ENCODE peak calls at places on chromosomes 3 and 15, in nine cellular contexts. One of them, this sample, is unnamed.

GRCh38 chr3:157073810-157074209 is 86.1 kb downstream of the CCNL1 start:
- DNase-seq in HCT116: no peak
- DNase-seq in stomach: no peak
- DNase-seq in CD8-positive, alpha-beta T cell: no peak
- DNase-seq in kidney: no peak
- DNase-seq in CD8-positive, alpha-beta memory T cell: no peak
- DNase-seq in fibroblast of lung: peak; percentile 53
- DNase-seq in neural progenitor cell: no peak
- DNase-seq in mesendoderm: peak; percentile 32
- DNase-seq in this sample: no peak

GRCh38 chr3:181699171-181699903 is 12.4 kb upstream of the SOX2 start:
- DNase-seq in neural progenitor cell: peak; percentile 78
- DNase-seq in fibroblast of lung: no peak
- DNase-seq in mesendoderm: peak; percentile 73
- DNase-seq in kidney: no peak
- DNase-seq in CD8-positive, alpha-beta T cell: no peak
- DNase-seq in CD8-positive, alpha-beta memory T cell: no peak
- DNase-seq in stomach: no peak
- DNase-seq in HCT116: no peak
- DNase-seq in this sample: no peak

GRCh38 chr3:193314161-193314560 is 64.4 kb downstream of the ATP13A5 start:
- DNase-seq in HCT116: no peak
- DNase-seq in stomach: no peak
- DNase-seq in fibroblast of lung: no peak
- DNase-seq in mesendoderm: peak; percentile 21
- DNase-seq in CD8-positive, alpha-beta T cell: no peak
- DNase-seq in neural progenitor cell: no peak
- DNase-seq in kidney: no peak
- DNase-seq in CD8-positive, alpha-beta memory T cell: no peak
- DNase-seq in this sample: no peak

GRCh38 chr3:126267169-126267975 is 87.0 kb upstream of the ALDH1L1 start:
- DNase-seq in kidney: peak; percentile 94
- DNase-seq in stomach: peak; percentile 83
- DNase-seq in mesendoderm: peak; percentile 97
- DNase-seq in fibroblast of lung: peak; percentile 93
- DNase-seq in HCT116: peak; percentile 35
- DNase-seq in CD8-positive, alpha-beta memory T cell: no peak
- DNase-seq in neural progenitor cell: peak; percentile 97
- DNase-seq in CD8-positive, alpha-beta T cell: no peak
- DNase-seq in this sample: no peak

GRCh38 chr15:38883987-38884386 is 319.4 kb upstream of the RASGRP1 start:
- DNase-seq in HCT116: no peak
- DNase-seq in CD8-positive, alpha-beta memory T cell: no peak
- DNase-seq in neural progenitor cell: no peak
- DNase-seq in stomach: no peak
- DNase-seq in mesendoderm: no peak
- DNase-seq in kidney: no peak
- DNase-seq in CD8-positive, alpha-beta T cell: no peak
- DNase-seq in fibroblast of lung: no peak
- DNase-seq in this sample: no peak

GRCh38 chr3:185724761-185725160 is 100.1 kb downstream of the IGF2BP2 start:
- DNase-seq in HCT116: no peak
- DNase-seq in kidney: no peak
- DNase-seq in stomach: no peak
- DNase-seq in mesendoderm: peak; percentile 81
- DNase-seq in neural progenitor cell: peak; percentile 38
- DNase-seq in CD8-positive, alpha-beta memory T cell: no peak
- DNase-seq in fibroblast of lung: peak; percentile 65
- DNase-seq in CD8-positive, alpha-beta T cell: no peak
- DNase-seq in this sample: no peak

GRCh38 chr15:50996641-50997040 is 88.2 kb downstream of the AP4E1 start:
- DNase-seq in HCT116: no peak
- DNase-seq in CD8-positive, alpha-beta memory T cell: no peak
- DNase-seq in mesendoderm: no peak
- DNase-seq in neural progenitor cell: no peak
- DNase-seq in CD8-positive, alpha-beta T cell: no peak
- DNase-seq in stomach: no peak
- DNase-seq in kidney: no peak
- DNase-seq in fibroblast of lung: peak; percentile 6
- DNase-seq in this sample: peak; percentile 39

GRCh38 chr3:51982352-51982837 is 940 bp upstream of the ACY1 start:
- DNase-seq in HCT116: peak; percentile 57
- DNase-seq in mesendoderm: peak; percentile 88
- DNase-seq in neural progenitor cell: peak; percentile 68
- DNase-seq in CD8-positive, alpha-beta memory T cell: no peak
- DNase-seq in CD8-positive, alpha-beta T cell: no peak
- DNase-seq in kidney: no peak
- DNase-seq in stomach: peak; percentile 66
- DNase-seq in fibroblast of lung: no peak
- DNase-seq in this sample: no peak

GRCh38 chr15:79640206-79640605 is 208.1 kb downstream of the MINAR1 start:
- DNase-seq in mesendoderm: peak; percentile 70
- DNase-seq in CD8-positive, alpha-beta memory T cell: no peak
- DNase-seq in stomach: peak; percentile 83
- DNase-seq in CD8-positive, alpha-beta T cell: no peak
- DNase-seq in HCT116: peak; percentile 26
- DNase-seq in fibroblast of lung: peak; percentile 59
- DNase-seq in neural progenitor cell: no peak
- DNase-seq in kidney: no peak
- DNase-seq in this sample: no peak

GRCh38 chr15:90161946-90162345 is 39.2 kb upstream of the SEMA4B start:
- DNase-seq in stomach: no peak
- DNase-seq in fibroblast of lung: no peak
- DNase-seq in neural progenitor cell: no peak
- DNase-seq in HCT116: no peak
- DNase-seq in CD8-positive, alpha-beta memory T cell: no peak
- DNase-seq in CD8-positive, alpha-beta T cell: no peak
- DNase-seq in mesendoderm: no peak
- DNase-seq in kidney: no peak
- DNase-seq in this sample: no peak

GRCh38 chr3:22947741-22948140 is 255.4 kb upstream of the UBE2E2 start:
- DNase-seq in CD8-positive, alpha-beta memory T cell: no peak
- DNase-seq in CD8-positive, alpha-beta T cell: no peak
- DNase-seq in mesendoderm: no peak
- DNase-seq in kidney: no peak
- DNase-seq in HCT116: no peak
- DNase-seq in fibroblast of lung: no peak
- DNase-seq in stomach: no peak
- DNase-seq in neural progenitor cell: no peak
- DNase-seq in this sample: no peak

GRCh38 chr3:137047240-137047639 is 89.5 kb downstream of the IL20RB start:
- DNase-seq in neural progenitor cell: peak; percentile 76
- DNase-seq in CD8-positive, alpha-beta T cell: no peak
- DNase-seq in kidney: no peak
- DNase-seq in stomach: no peak
- DNase-seq in mesendoderm: peak; percentile 42
- DNase-seq in fibroblast of lung: no peak
- DNase-seq in HCT116: no peak
- DNase-seq in CD8-positive, alpha-beta memory T cell: no peak
- DNase-seq in this sample: no peak

GRCh38 chr15:34336333-34336732 is 1.2 kb downstream of the SLC12A6 start:
- DNase-seq in kidney: no peak
- DNase-seq in neural progenitor cell: no peak
- DNase-seq in CD8-positive, alpha-beta T cell: no peak
- DNase-seq in CD8-positive, alpha-beta memory T cell: no peak
- DNase-seq in fibroblast of lung: no peak
- DNase-seq in stomach: no peak
- DNase-seq in mesendoderm: no peak
- DNase-seq in HCT116: no peak
- DNase-seq in this sample: no peak

GRCh38 chr3:120039642-120040610 is 54.3 kb downstream of the GSK3B start:
- DNase-seq in fibroblast of lung: no peak
- DNase-seq in kidney: no peak
- DNase-seq in HCT116: peak; percentile 3
- DNase-seq in neural progenitor cell: peak; percentile 88
- DNase-seq in stomach: no peak
- DNase-seq in CD8-positive, alpha-beta T cell: no peak
- DNase-seq in CD8-positive, alpha-beta memory T cell: no peak
- DNase-seq in mesendoderm: peak; percentile 64
- DNase-seq in this sample: no peak

GRCh38 chr3:54781728-54782127 is 146.1 kb downstream of the LRTM1 start:
- DNase-seq in neural progenitor cell: peak; percentile 21
- DNase-seq in CD8-positive, alpha-beta T cell: no peak
- DNase-seq in HCT116: no peak
- DNase-seq in mesendoderm: peak; percentile 49
- DNase-seq in kidney: no peak
- DNase-seq in CD8-positive, alpha-beta memory T cell: no peak
- DNase-seq in stomach: no peak
- DNase-seq in fibroblast of lung: no peak
- DNase-seq in this sample: no peak

GRCh38 chr15:63218114-63218808 is 28.9 kb downstream of the RAB8B start:
- DNase-seq in fibroblast of lung: peak; percentile 83
- DNase-seq in CD8-positive, alpha-beta memory T cell: no peak
- DNase-seq in stomach: no peak
- DNase-seq in HCT116: no peak
- DNase-seq in mesendoderm: peak; percentile 76
- DNase-seq in CD8-positive, alpha-beta T cell: no peak
- DNase-seq in kidney: no peak
- DNase-seq in neural progenitor cell: no peak
- DNase-seq in this sample: peak; percentile 50

GRCh38 chr3:151315136-151315535 is 1.5 kb downstream of the GPR87 start:
- DNase-seq in kidney: no peak
- DNase-seq in mesendoderm: peak; percentile 70
- DNase-seq in neural progenitor cell: no peak
- DNase-seq in HCT116: no peak
- DNase-seq in CD8-positive, alpha-beta memory T cell: no peak
- DNase-seq in stomach: no peak
- DNase-seq in fibroblast of lung: peak; percentile 55
- DNase-seq in CD8-positive, alpha-beta T cell: no peak
- DNase-seq in this sample: no peak

GRCh38 chr15:83835384-83836010 is 181.6 kb downstream of the ADAMTSL3 start:
- DNase-seq in neural progenitor cell: no peak
- DNase-seq in stomach: no peak
- DNase-seq in kidney: no peak
- DNase-seq in CD8-positive, alpha-beta T cell: no peak
- DNase-seq in HCT116: no peak
- DNase-seq in CD8-positive, alpha-beta memory T cell: no peak
- DNase-seq in fibroblast of lung: no peak
- DNase-seq in mesendoderm: no peak
- DNase-seq in this sample: no peak

DNA sequence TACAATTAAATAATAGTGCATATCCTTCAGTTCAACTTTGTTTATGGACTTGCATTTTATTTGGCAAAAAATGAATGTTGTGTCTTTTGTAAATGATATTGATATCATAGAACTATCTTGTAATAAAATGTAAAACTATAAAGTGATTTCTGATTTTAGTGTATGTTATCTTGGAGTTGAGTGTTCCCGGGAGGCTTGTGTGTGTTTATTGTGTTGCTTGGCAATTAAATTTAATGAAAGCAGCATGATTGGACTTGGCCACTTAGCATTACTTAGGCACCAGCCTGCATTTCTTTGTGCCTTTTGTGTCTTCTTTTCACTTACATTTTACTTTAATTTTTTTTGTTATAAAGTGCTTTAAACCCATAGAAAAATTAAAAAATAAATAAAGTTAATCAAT is 10.7 kb downstream of the ARHGEF26 start:
- DNase-seq in fibroblast of lung: no peak
- DNase-seq in mesendoderm: no peak
- DNase-seq in CD8-positive, alpha-beta memory T cell: no peak
- DNase-seq in CD8-positive, alpha-beta T cell: no peak
- DNase-seq in kidney: no peak
- DNase-seq in stomach: no peak
- DNase-seq in neural progenitor cell: no peak
- DNase-seq in HCT116: no peak
- DNase-seq in this sample: no peak
- H3K27ac ChIP-seq in fibroblast of lung: no peak overlapping the region
- H3K27ac ChIP-seq in mesendoderm: no peak overlapping the region
- H3K27ac ChIP-seq in CD8-positive, alpha-beta memory T cell: no peak overlapping the region
- H3K27ac ChIP-seq in CD8-positive, alpha-beta T cell: no peak overlapping the region
- H3K27ac ChIP-seq in kidney: no peak overlapping the region
- H3K27ac ChIP-seq in stomach: no peak overlapping the region
- H3K27ac ChIP-seq in neural progenitor cell: no peak overlapping the region
- H3K27ac ChIP-seq in HCT116: no peak overlapping the region
- H3K27ac ChIP-seq in this sample: no peak overlapping the region

DNA sequence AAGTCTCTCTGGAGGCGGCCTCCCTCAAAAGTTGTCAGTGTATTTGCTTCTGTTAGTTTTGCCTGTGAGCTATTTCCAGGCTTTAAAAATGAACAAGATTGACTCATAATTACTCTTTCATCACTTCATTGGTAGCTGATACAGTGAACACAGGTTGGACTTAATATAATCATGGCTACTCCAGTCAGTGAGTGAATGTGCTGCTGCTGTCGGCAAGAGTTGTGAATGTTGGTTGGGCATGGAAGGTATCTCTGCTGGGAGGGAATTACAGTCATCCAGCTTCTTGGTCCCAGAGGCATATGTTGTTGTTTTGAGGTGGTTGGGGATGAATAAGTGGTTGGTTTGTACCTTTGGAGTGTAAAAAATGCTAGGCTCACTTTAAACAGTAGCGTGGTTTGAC is 11.5 kb downstream of the TCF12 start:
- DNase-seq in neural progenitor cell: no peak
- DNase-seq in mesendoderm: no peak
- DNase-seq in CD8-positive, alpha-beta memory T cell: no peak
- DNase-seq in HCT116: no peak
- DNase-seq in CD8-positive, alpha-beta T cell: no peak
- DNase-seq in stomach: no peak
- DNase-seq in kidney: no peak
- DNase-seq in fibroblast of lung: no peak
- DNase-seq in this sample: no peak
- H3K27ac ChIP-seq in neural progenitor cell: no peak overlapping the region
- H3K27ac ChIP-seq in mesendoderm: no peak overlapping the region
- H3K27ac ChIP-seq in CD8-positive, alpha-beta memory T cell: no peak overlapping the region
- H3K27ac ChIP-seq in HCT116: no peak overlapping the region
- H3K27ac ChIP-seq in CD8-positive, alpha-beta T cell: no peak overlapping the region
- H3K27ac ChIP-seq in stomach: no peak overlapping the region
- H3K27ac ChIP-seq in kidney: no peak overlapping the region
- H3K27ac ChIP-seq in fibroblast of lung: no peak overlapping the region
- H3K27ac ChIP-seq in this sample: peak overlapping the region; percentile 22

GRCh38 chr3:149224736-149225594 is 3.3 kb upstream of the CP start:
- DNase-seq in neural progenitor cell: no peak
- DNase-seq in CD8-positive, alpha-beta memory T cell: no peak
- DNase-seq in stomach: no peak
- DNase-seq in kidney: no peak
- DNase-seq in CD8-positive, alpha-beta T cell: peak; percentile 21
- DNase-seq in fibroblast of lung: peak; percentile 64
- DNase-seq in HCT116: no peak
- DNase-seq in mesendoderm: no peak
- DNase-seq in this sample: peak; percentile 75
- H3K27ac ChIP-seq in neural progenitor cell: no peak overlapping the region
- H3K27ac ChIP-seq in CD8-positive, alpha-beta memory T cell: peak overlapping the region; percentile 53
- H3K27ac ChIP-seq in stomach: no peak overlapping the region
- H3K27ac ChIP-seq in kidney: peak overlapping the region; percentile 78
- H3K27ac ChIP-seq in CD8-positive, alpha-beta T cell: no peak overlapping the region
- H3K27ac ChIP-seq in fibroblast of lung: peak overlapping the region; percentile 61
- H3K27ac ChIP-seq in HCT116: no peak overlapping the region
- H3K27ac ChIP-seq in mesendoderm: no peak overlapping the region
- H3K27ac ChIP-seq in this sample: peak overlapping the region; percentile 78

DNA sequence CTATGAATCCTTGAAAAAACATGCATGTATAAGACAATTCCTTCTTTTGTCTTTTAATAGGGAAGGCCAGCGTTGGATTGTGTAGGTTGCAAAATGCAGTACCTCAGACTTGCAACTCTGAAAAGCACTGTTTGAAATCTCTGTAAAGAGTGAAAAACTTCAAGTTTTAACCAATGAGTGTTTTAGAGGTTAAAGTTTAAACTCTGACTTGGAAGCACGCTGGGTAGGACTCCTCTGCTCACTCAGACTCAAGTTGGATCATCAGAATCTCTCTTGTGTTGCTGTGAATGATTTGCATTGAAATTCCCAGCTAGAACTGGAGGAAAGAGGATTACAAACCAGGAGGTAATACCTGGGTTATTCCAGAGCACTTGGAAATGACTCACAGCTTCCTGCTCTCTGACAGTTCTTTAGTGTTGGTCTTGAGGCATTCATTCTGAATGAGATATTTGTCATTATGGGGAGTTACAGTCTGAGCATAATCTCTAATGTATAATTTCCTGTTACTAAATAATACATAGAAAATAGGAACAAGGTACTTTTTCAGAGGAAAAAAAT is 49.1 kb downstream of the PLS1 start:
- DNase-seq in fibroblast of lung: peak; percentile 29
- DNase-seq in HCT116: peak; percentile 41
- DNase-seq in neural progenitor cell: no peak
- DNase-seq in mesendoderm: peak; percentile 77
- DNase-seq in CD8-positive, alpha-beta memory T cell: no peak
- DNase-seq in stomach: no peak
- DNase-seq in kidney: no peak
- DNase-seq in CD8-positive, alpha-beta T cell: no peak
- DNase-seq in this sample: peak; percentile 57
- H3K27ac ChIP-seq in fibroblast of lung: no peak overlapping the region
- H3K27ac ChIP-seq in HCT116: no peak overlapping the region
- H3K27ac ChIP-seq in neural progenitor cell: no peak overlapping the region
- H3K27ac ChIP-seq in mesendoderm: no peak overlapping the region
- H3K27ac ChIP-seq in CD8-positive, alpha-beta memory T cell: no peak overlapping the region
- H3K27ac ChIP-seq in stomach: no peak overlapping the region
- H3K27ac ChIP-seq in kidney: no peak overlapping the region
- H3K27ac ChIP-seq in CD8-positive, alpha-beta T cell: no peak overlapping the region
- H3K27ac ChIP-seq in this sample: peak overlapping the region; percentile 89